ENCODE peak calls at places on chromosomes 13 and 19, in six cellular contexts. U is NCI-H460; M is EL; T is NCI-H446; L is stimulated activated CD8-positive, alpha-beta memory T cell treated with anti-CD3 and anti-CD28 coated beads, Interleukin-2, amount 100 ng/mL, for 1 hour; S is A549. F is an unnamed sample.

GRCh38 chr13:41465215-41465907 is 8.0 kb downstream of the RGCC start:
- DNase-seq in U (no peak), M (peak), T (no peak), L (peak), S (no peak), F (peak)

GRCh38 chr13:30234763-30235162 is 72.6 kb downstream of the KATNAL1 start:
- DNase-seq in U (no peak), M (no peak), T (no peak), L (no peak), S (no peak), F (no peak)

GRCh38 chr19:44943801-44944249 is 1.8 kb downstream of the APOC4 start:
- DNase-seq in U (no peak), M (no peak), T (no peak), L (no peak), S (no peak), F (no peak)

GRCh38 chr19:57934820-57935665 is at the start of gene ZNF418:
- DNase-seq in U (no peak), M (peak), T (no peak), L (no peak), S (peak), F (peak)

GRCh38 chr13:20209937-20210336 is 17.2 kb upstream of the GJB2 start:
- DNase-seq in U (no peak), M (no peak), T (no peak), L (no peak), S (no peak), F (no peak)

GRCh38 chr19:11480081-11480926 is 542 bp downstream of the ELAVL3 start:
- DNase-seq in U (no peak), M (no peak), T (peak), L (no peak), S (no peak), F (no peak)

GRCh38 chr13:25911020-25911419 is 140.8 kb downstream of the SHISA2 start:
- DNase-seq in U (no peak), M (no peak), T (no peak), L (no peak), S (no peak), F (no peak)

GRCh38 chr13:50512602-50513527 is 330.6 kb downstream of the DLEU7 start:
- DNase-seq in U (no peak), M (peak), T (no peak), L (no peak), S (no peak), F (peak)

GRCh38 chr13:40114305-40114896 is 458.9 kb downstream of the COG6 start:
- DNase-seq in U (no peak), M (no peak), T (no peak), L (no peak), S (no peak), F (no peak)

GRCh38 chr19:40542197-40542859 is 34.3 kb upstream of the SHKBP1 start:
- DNase-seq in U (no peak), M (no peak), T (peak), L (no peak), S (no peak), F (peak)

F was measured in EH.